ENCODE peak calls at places on chromosome 1, in six cellular contexts. D is body of pancreas, I is suprapubic skin, W is esophagus squamous epithelium, J is ovary, G is HepG2. L is an unnamed sample. For H3K36me3, the result is how much of the 10 kb centered on the place peaks cover.

GRCh38 chr1:34784751-34785221 is 3.8 kb downstream of the GJB3 start:
- DNase-seq in D (no peak), I (no peak), W (no peak), J (no peak), G (no peak), L (no peak)

GRCh38 chr1:48552420-48552819 is 80.4 kb upstream of the SPATA6 start:
- DNase-seq in D (peak), I (no peak), W (no peak), J (no peak), G (peak), L (no peak)

GRCh38 chr1:48219803-48220202 is 2.7 kb upstream of the SLC5A9 start:
- DNase-seq in D (no peak), I (no peak), W (no peak), J (no peak), G (no peak), L (no peak)

GRCh38 chr1:47444578-47445465 is 7.0 kb downstream of the FOXD2 start:
- DNase-seq in D (peak), I (no peak), W (no peak), J (no peak), G (no peak), L (no peak)

GRCh38 chr1:226655251-226656163 is 83.6 kb downstream of the ITPKB start:
- DNase-seq in D (no peak), I (no peak), W (no peak), J (no peak), G (no peak), L (no peak)

GRCh38 chr1:230791986-230792564 is 44.9 kb downstream of the CAPN9 start:
- DNase-seq in D (no peak), I (no peak), W (no peak), J (no peak), G (no peak), L (no peak)

GRCh38 chr1:3775248-3775497 is 2.6 kb downstream of the SMIM1 start:
- DNase-seq in D (no peak), I (no peak), W (no peak), J (no peak), G (no peak), L (no peak)

GRCh38 chr1:245687636-245688535 is 533.1 kb downstream of the KIF26B start:
- DNase-seq in D (peak), I (peak), W (no peak), J (no peak), G (no peak), L (no peak)

GRCh38 chr1:33420870-33421775 is 9.8 kb downstream of the PHC2 start:
- DNase-seq in D (no peak), I (no peak), W (no peak), J (no peak), G (no peak), L (no peak)

GRCh38 chr1:168151935-168152334 is 15.2 kb upstream of the GPR161 start:
- DNase-seq in D (no peak), I (no peak), W (no peak), J (no peak), G (no peak), L (no peak)

GRCh38 chr1:210321552-210321951 is 7.2 kb upstream of the HHAT start:
- DNase-seq in D (no peak), I (no peak), W (no peak), J (no peak), G (no peak), L (no peak)

DNA sequence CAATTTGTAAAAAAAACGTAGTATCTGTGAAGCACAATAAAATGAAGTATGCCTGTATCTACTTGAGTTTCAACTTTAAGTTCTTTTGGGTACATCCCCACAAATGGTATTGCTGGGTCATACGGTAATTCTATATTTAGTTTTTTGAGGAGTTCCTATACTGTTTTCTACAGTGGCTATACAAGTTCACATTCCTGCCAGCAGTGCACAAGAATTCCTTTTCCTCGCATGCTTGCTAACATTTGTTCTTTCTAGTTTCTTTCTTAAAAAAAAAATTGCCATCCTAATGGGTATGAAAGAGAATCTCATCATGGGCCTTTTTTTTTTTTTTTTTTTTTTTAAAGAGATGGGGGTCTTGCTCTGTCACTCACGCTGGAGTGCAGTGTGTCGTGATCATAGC is 41.9 kb downstream of the UCK2 start:
- DNase-seq in D (no peak), I (no peak), W (no peak), J (no peak), G (no peak), L (no peak)
- TF ChIP-seq CTCF in D (no peak), I (no peak), W (no peak), J (no peak), G (no peak), L (no peak)

DNA sequence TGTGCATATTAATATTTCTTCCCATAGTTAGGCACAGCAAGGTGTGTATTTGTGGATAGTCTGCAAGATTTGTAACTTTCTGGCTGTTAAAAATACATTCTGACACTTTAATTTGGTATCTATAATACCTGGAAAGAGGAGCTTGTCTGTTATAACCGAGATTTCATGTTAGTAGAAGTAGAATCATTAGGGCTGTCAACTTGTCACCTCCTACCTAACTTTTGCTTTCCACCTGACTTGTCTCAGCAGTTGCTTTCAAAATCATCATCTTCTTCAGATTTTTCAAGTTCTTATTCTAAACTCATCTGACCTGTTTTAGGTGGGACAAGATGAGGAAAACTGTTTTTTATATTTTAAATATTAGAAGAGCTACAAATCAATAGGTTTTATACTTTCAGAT is 11.0 kb downstream of the RWDD3 start:
- DNase-seq in D (no peak), I (no peak), W (no peak), J (no peak), G (no peak), L (no peak)
- H3K36me3 ChIP-seq in D (under half), I (under half), W (under half), J (under half), G (under half), L (under half)

DNA sequence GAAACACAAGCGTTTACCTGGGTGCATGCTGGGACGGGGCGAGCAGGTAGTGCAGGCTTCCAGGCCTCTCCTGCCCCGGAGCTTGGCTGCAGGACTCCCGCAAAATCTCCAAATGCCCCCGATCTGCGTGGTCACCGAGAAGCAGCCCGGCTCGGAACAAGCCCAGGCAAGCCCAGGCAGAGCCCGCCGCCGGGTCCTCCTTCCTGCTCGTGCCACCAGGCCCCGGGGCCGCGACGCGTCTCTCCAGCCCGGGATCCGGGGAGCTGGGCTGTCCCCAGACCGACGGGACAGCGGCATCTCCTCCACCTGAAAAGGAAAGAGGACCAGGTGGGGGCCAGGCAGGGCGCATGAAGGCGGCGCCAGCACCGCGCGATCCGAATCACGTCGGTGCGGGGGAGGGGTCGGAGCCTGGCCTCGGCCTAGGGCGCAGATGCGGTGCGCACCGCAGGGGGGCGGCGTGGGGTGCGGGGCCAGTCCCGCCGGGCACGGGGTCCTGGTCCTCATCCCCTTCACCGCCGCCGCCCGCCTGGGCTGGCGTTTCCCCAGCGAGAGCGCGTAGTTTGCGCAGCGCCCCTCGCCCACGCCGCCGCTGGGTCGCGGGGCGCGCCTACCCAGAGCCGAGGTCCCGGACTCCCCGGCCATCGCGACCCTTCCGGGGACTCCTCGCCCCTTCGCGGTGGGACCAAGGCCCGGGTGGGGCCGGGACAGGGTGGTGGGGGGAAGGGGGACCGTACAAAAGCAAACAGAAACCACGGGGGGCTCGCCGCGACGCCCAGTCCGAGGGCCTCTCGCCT is 52.4 kb upstream of the H6PD start:
- DNase-seq in D (peak), I (no peak), W (no peak), J (peak), G (peak), L (no peak)
- TF ChIP-seq POLR2A in D (peak), I (no peak), W (peak), J (peak), G (peak), L (no peak)

GRCh38 chr1:155983191-155984023 is 5.1 kb upstream of the ARHGEF2 start:
- DNase-seq in D (no peak), I (no peak), W (no peak), J (peak), G (peak), L (peak)
- TF ChIP-seq CTCF in D (no peak), I (no peak), W (no peak), J (no peak), G (peak), L (no peak)

GRCh38 chr1:39538531-39539251 is 37.9 kb downstream of the PABPC4 start:
- DNase-seq in D (no peak), I (no peak), W (no peak), J (no peak), G (no peak), L (no peak)
- H3K36me3 ChIP-seq in D (under half), I (under half), W (under half), J (under half), G (under half), L (under half)

DNA sequence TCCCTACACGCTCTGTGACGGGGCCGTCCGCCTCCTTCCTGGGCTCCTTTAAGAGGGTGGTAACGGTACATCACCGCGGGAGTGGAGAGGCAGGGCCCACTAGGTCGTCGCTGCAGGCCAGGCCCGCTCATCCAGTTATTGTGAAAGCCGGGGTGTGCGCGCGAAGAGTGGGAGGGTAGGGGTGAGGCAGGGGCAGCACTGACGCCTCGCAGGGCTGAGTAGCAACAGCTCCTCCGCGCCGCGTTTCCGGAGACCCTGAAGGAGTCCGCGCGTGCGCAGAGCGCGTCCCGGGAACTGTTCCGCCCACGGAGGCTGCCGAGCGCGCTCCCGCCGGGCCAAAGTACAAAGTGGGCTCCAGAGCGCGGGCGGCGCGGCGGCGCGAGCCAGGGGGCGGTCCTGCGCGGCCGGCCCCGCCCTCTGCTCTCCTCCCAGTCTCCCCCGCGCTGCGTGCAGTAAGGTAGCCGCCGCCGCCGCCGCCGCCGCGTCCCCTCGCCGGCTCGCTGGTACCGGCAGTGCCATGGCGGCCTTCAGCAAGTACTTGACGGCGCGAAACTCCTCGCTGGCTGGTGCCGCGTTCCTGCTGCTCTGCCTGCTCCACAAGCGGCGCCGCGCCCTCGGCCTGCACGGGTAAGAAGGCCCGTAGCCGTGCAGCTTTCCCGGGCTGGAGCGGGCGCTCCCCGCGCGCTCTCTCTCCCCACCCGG is at the start of gene ABCD3:
- DNase-seq in D (peak), I (peak), W (peak), J (peak), G (peak), L (peak)
- TF ChIP-seq POLR2A in D (peak), I (peak), W (peak), J (peak), G (peak), L (peak)